ENCODE peak calls at places on chromosomes 4 and X, in seven cellular contexts. One of them, this sample, is unnamed.

GRCh38 chr4:2270341-2271165 is 8.6 kb upstream of the MXD4 start:
- DNase-seq in CD8-positive, alpha-beta T cell: no peak
- DNase-seq in body of pancreas: no peak
- DNase-seq in psoas muscle: peak
- DNase-seq in stomach: no peak
- DNase-seq in lung: no peak
- DNase-seq in IMR-90: no peak
- DNase-seq in this sample: no peak

GRCh38 chr4:186326391-186326790 is 60.4 kb downstream of the F11 start:
- DNase-seq in stomach: no peak
- DNase-seq in CD8-positive, alpha-beta T cell: no peak
- DNase-seq in psoas muscle: no peak
- DNase-seq in lung: no peak
- DNase-seq in body of pancreas: no peak
- DNase-seq in IMR-90: peak
- DNase-seq in this sample: no peak

GRCh38 chr4:12242354-12242753 is 813.7 kb upstream of the HS3ST1 start:
- DNase-seq in psoas muscle: no peak
- DNase-seq in lung: no peak
- DNase-seq in IMR-90: no peak
- DNase-seq in CD8-positive, alpha-beta T cell: no peak
- DNase-seq in stomach: no peak
- DNase-seq in body of pancreas: no peak
- DNase-seq in this sample: no peak

GRCh38 chr4:68878048-68878447 is 62.3 kb downstream of the UGT2B10 start:
- DNase-seq in body of pancreas: no peak
- DNase-seq in IMR-90: no peak
- DNase-seq in lung: no peak
- DNase-seq in CD8-positive, alpha-beta T cell: no peak
- DNase-seq in stomach: no peak
- DNase-seq in psoas muscle: no peak
- DNase-seq in this sample: no peak

GRCh38 chr4:1595789-1596325 is 88.3 kb downstream of the FAM53A start:
- DNase-seq in psoas muscle: no peak
- DNase-seq in stomach: no peak
- DNase-seq in IMR-90: no peak
- DNase-seq in body of pancreas: no peak
- DNase-seq in CD8-positive, alpha-beta T cell: no peak
- DNase-seq in lung: no peak
- DNase-seq in this sample: no peak

GRCh38 chrX:149473966-149474365 is 31.1 kb downstream of the IDS start:
- DNase-seq in stomach: no peak
- DNase-seq in psoas muscle: no peak
- DNase-seq in IMR-90: no peak
- DNase-seq in body of pancreas: no peak
- DNase-seq in lung: no peak
- DNase-seq in CD8-positive, alpha-beta T cell: no peak
- DNase-seq in this sample: no peak

GRCh38 chr4:150419939-150420338 is 162.0 kb upstream of the MAB21L2 start:
- DNase-seq in lung: no peak
- DNase-seq in IMR-90: no peak
- DNase-seq in psoas muscle: no peak
- DNase-seq in stomach: no peak
- DNase-seq in body of pancreas: no peak
- DNase-seq in CD8-positive, alpha-beta T cell: no peak
- DNase-seq in this sample: no peak

GRCh38 chr4:83272900-83273299 is 11.7 kb downstream of the COQ2 start:
- DNase-seq in lung: no peak
- DNase-seq in psoas muscle: no peak
- DNase-seq in CD8-positive, alpha-beta T cell: no peak
- DNase-seq in stomach: no peak
- DNase-seq in body of pancreas: no peak
- DNase-seq in IMR-90: no peak
- DNase-seq in this sample: peak

GRCh38 chr4:3386486-3386885 is 55.3 kb upstream of the HGFAC start:
- DNase-seq in IMR-90: no peak
- DNase-seq in lung: no peak
- DNase-seq in CD8-positive, alpha-beta T cell: no peak
- DNase-seq in body of pancreas: no peak
- DNase-seq in stomach: no peak
- DNase-seq in psoas muscle: no peak
- DNase-seq in this sample: no peak

GRCh38 chr4:142648378-142648777 is 197.7 kb downstream of the INPP4B start:
- DNase-seq in psoas muscle: no peak
- DNase-seq in stomach: no peak
- DNase-seq in body of pancreas: no peak
- DNase-seq in IMR-90: no peak
- DNase-seq in CD8-positive, alpha-beta T cell: no peak
- DNase-seq in lung: no peak
- DNase-seq in this sample: peak

GRCh38 chrX:150693782-150694574 is 782 bp downstream of the MTMR1 start:
- DNase-seq in IMR-90: peak
- DNase-seq in lung: peak
- DNase-seq in CD8-positive, alpha-beta T cell: peak
- DNase-seq in body of pancreas: peak
- DNase-seq in psoas muscle: peak
- DNase-seq in stomach: peak
- DNase-seq in this sample: peak

GRCh38 chrX:71991164-71991563 is 80.5 kb downstream of the NHSL2 start:
- DNase-seq in psoas muscle: no peak
- DNase-seq in body of pancreas: no peak
- DNase-seq in IMR-90: no peak
- DNase-seq in lung: no peak
- DNase-seq in stomach: no peak
- DNase-seq in CD8-positive, alpha-beta T cell: no peak
- DNase-seq in this sample: no peak

GRCh38 chr4:180827610-180828009 is 1415.6 kb upstream of the TENM3 start:
- DNase-seq in body of pancreas: no peak
- DNase-seq in lung: no peak
- DNase-seq in psoas muscle: no peak
- DNase-seq in CD8-positive, alpha-beta T cell: no peak
- DNase-seq in stomach: no peak
- DNase-seq in IMR-90: peak
- DNase-seq in this sample: no peak

GRCh38 chr4:40747436-40747835 is 2.3 kb upstream of the NSUN7 start:
- DNase-seq in IMR-90: no peak
- DNase-seq in psoas muscle: no peak
- DNase-seq in stomach: no peak
- DNase-seq in body of pancreas: no peak
- DNase-seq in CD8-positive, alpha-beta T cell: no peak
- DNase-seq in lung: no peak
- DNase-seq in this sample: no peak

GRCh38 chr4:144056800-144057199 is 37.6 kb upstream of the GYPB start:
- DNase-seq in psoas muscle: no peak
- DNase-seq in IMR-90: no peak
- DNase-seq in stomach: no peak
- DNase-seq in CD8-positive, alpha-beta T cell: no peak
- DNase-seq in lung: no peak
- DNase-seq in body of pancreas: no peak
- DNase-seq in this sample: no peak

GRCh38 chrX:115232933-115233496 is 881 bp downstream of the LRCH2 start:
- DNase-seq in lung: no peak
- DNase-seq in stomach: no peak
- DNase-seq in body of pancreas: no peak
- DNase-seq in psoas muscle: no peak
- DNase-seq in IMR-90: no peak
- DNase-seq in CD8-positive, alpha-beta T cell: no peak
- DNase-seq in this sample: no peak

GRCh38 chrX:40623665-40624064 is 437 bp downstream of the MPC1L start:
- DNase-seq in body of pancreas: no peak
- DNase-seq in psoas muscle: no peak
- DNase-seq in stomach: no peak
- DNase-seq in CD8-positive, alpha-beta T cell: no peak
- DNase-seq in IMR-90: no peak
- DNase-seq in lung: no peak
- DNase-seq in this sample: no peak

GRCh38 chr4:146453192-146453591 is 68.5 kb downstream of the SLC10A7 start:
- DNase-seq in stomach: no peak
- DNase-seq in psoas muscle: no peak
- DNase-seq in IMR-90: no peak
- DNase-seq in lung: no peak
- DNase-seq in CD8-positive, alpha-beta T cell: no peak
- DNase-seq in body of pancreas: no peak
- DNase-seq in this sample: no peak

GRCh38 chr4:146445198-146446150 is 76.3 kb downstream of the SLC10A7 start:
- DNase-seq in psoas muscle: no peak
- DNase-seq in stomach: no peak
- DNase-seq in lung: no peak
- DNase-seq in IMR-90: no peak
- DNase-seq in body of pancreas: no peak
- DNase-seq in CD8-positive, alpha-beta T cell: no peak
- DNase-seq in this sample: no peak

GRCh38 chr4:146446555-146446954 is 75.2 kb downstream of the SLC10A7 start:
- DNase-seq in psoas muscle: no peak
- DNase-seq in lung: no peak
- DNase-seq in body of pancreas: no peak
- DNase-seq in stomach: no peak
- DNase-seq in IMR-90: no peak
- DNase-seq in CD8-positive, alpha-beta T cell: no peak
- DNase-seq in this sample: no peak

DNA sequence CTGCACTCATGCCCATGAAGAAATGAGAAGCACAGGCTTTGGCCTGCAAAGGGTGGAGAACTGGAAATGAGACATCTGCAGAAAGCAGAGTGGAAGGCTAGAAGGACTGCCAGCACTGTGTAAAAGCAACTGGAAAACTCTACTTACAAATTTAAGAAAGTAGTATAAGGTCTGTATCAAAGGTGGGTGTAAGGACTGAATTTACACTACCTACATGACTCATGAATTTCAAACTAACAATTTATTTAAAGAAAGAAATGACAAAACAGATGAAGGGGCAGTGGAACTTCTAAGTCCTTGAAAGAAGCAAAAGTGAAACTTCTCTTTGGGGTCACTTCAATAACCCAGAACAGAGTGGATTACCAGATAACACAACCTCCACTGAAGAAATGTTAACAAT is 71.2 kb downstream of the SLC10A7 start:
- DNase-seq in psoas muscle: no peak
- DNase-seq in stomach: no peak
- DNase-seq in body of pancreas: no peak
- DNase-seq in CD8-positive, alpha-beta T cell: no peak
- DNase-seq in lung: no peak
- DNase-seq in IMR-90: peak
- DNase-seq in this sample: peak
- H3K4me3 ChIP-seq in psoas muscle: no peak
- H3K4me3 ChIP-seq in stomach: no peak
- H3K4me3 ChIP-seq in body of pancreas: no peak
- H3K4me3 ChIP-seq in CD8-positive, alpha-beta T cell: no peak
- H3K4me3 ChIP-seq in lung: no peak
- H3K4me3 ChIP-seq in IMR-90: no peak
- H3K4me3 ChIP-seq in this sample: peak

DNA sequence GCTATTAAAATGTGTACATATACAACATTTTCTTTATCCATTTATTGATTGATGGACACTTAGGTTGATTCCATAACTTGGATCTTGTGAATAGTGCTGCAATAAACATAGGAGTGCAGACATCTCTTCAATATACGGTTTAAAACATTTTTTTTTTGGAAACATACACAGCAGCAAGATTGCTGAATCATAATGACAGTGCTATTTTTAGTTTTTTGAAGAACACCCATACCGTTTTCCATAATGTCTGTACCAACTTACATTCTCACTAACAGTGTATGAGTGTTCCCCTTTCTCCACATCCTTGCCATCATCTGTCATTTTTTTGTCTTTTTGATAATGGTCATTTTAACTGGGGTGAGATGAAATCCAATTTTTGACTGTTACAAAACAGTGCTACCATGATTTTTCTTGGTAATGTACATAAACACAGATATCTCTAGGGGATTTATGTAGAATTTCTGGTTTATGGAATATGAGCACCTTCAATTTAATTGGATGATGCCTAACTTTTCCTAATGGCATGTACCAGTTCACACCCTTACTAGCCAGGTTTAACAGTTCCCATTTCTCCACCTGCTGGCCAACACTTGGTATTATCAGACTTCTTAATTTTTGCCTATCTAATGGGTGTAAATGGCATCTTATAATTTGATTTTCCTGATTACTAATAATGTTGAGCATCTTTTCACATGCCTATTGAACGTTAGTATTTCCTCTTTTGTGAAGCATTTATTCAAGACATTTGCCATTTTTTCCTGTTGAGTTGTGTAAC is 21.0 kb upstream of the TMSB15B start:
- DNase-seq in IMR-90: peak
- DNase-seq in lung: no peak
- DNase-seq in stomach: no peak
- DNase-seq in body of pancreas: no peak
- DNase-seq in psoas muscle: no peak
- DNase-seq in CD8-positive, alpha-beta T cell: no peak
- DNase-seq in this sample: peak
- TF ChIP-seq CTCF in IMR-90: peak
- TF ChIP-seq CTCF in lung: peak
- TF ChIP-seq CTCF in stomach: no peak
- TF ChIP-seq CTCF in body of pancreas: peak
- TF ChIP-seq CTCF in psoas muscle: peak
- TF ChIP-seq CTCF in CD8-positive, alpha-beta T cell: peak
- TF ChIP-seq CTCF in this sample: peak

DNA sequence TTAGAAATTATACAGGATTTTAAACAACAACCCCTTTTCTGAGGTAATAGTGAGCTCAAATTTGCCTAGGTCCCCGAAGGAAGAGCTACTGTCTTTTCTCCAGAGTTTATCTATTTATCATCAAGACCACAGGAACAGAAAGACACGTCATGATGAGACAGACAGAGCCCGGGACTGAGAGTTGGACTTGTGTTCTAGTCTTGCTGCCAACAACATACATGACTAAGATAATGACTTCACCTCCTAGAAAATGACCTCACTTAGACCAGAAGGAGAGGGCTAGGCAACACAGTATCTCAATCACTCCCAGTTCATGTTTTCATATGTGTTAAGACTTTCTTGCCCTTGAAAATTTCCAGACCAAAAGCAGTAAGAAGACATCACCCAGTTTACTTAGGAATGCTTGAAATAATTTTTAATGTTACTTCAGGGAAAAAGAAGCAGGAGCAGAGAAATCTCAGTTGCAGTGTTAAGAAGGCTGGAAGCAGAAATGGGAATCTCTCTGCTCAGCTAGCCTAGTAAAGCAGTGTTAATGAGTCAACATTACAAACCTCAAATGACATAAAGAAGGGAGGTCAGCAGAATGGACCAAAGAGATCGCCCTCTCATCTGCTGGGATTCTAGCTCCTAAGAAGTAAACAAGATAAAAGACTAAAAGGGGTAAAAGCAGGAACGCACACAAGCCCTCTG is 24.9 kb downstream of the PDGFC start:
- DNase-seq in psoas muscle: no peak
- DNase-seq in IMR-90: peak
- DNase-seq in body of pancreas: no peak
- DNase-seq in stomach: no peak
- DNase-seq in CD8-positive, alpha-beta T cell: no peak
- DNase-seq in lung: no peak
- DNase-seq in this sample: no peak
- H3K4me3 ChIP-seq in psoas muscle: no peak
- H3K4me3 ChIP-seq in IMR-90: no peak
- H3K4me3 ChIP-seq in body of pancreas: no peak
- H3K4me3 ChIP-seq in stomach: no peak
- H3K4me3 ChIP-seq in CD8-positive, alpha-beta T cell: no peak
- H3K4me3 ChIP-seq in lung: no peak
- H3K4me3 ChIP-seq in this sample: no peak

DNA sequence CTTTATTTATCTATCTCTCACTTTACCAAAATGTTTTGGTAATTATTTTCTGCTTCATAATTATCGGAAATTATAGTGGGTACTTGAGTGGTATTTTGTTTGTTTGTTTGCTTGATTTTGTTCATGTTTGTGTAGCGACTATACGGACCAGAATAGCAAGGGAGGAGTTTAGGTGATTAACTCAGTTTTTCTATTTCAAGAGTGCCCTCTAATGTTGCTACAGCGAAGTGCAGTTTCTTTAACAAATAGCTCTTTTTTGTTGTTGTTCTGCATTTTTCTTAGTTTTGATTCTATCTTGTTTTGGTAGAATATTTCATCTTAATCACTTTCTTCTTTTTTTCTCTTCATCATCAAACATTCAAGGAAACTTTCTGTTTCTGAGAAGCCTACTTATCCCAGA is 40.8 kb upstream of the QRFPR start:
- DNase-seq in body of pancreas: no peak
- DNase-seq in lung: no peak
- DNase-seq in stomach: no peak
- DNase-seq in IMR-90: no peak
- DNase-seq in psoas muscle: no peak
- DNase-seq in CD8-positive, alpha-beta T cell: no peak
- DNase-seq in this sample: peak
- TF ChIP-seq CTCF in body of pancreas: peak
- TF ChIP-seq CTCF in lung: no peak
- TF ChIP-seq CTCF in stomach: no peak
- TF ChIP-seq CTCF in IMR-90: no peak
- TF ChIP-seq CTCF in psoas muscle: no peak
- TF ChIP-seq CTCF in CD8-positive, alpha-beta T cell: no peak
- TF ChIP-seq CTCF in this sample: peak

This sample was measured in GM12865.